ENCODE peak calls at places on chromosomes 2 and 18, in five cellular contexts. S, P, E, F and H are unnamed samples. For H3K4me1, the result is how much of the 10 kb centered on the place peaks cover.

GRCh38 chr18:50704541-50704940 is 115.3 kb downstream of the MRO start:
- DNase-seq in S (no peak), E (no peak), F (no peak), P (peak), H (no peak)

GRCh38 chr18:3579701-3580100 is 129.7 kb downstream of the TGIF1 start:
- DNase-seq in P (peak), S (no peak), F (no peak), E (no peak), H (no peak)

GRCh38 chr18:51405683-51406477 is 208.4 kb upstream of the MEX3C start:
- DNase-seq in P (no peak), F (no peak), E (no peak), S (no peak), H (no peak)

GRCh38 chr2:37323770-37324535 is 680 bp downstream of the PRKD3 start:
- DNase-seq in S (peak), P (peak), F (peak), E (peak), H (peak)

GRCh38 chr2:101999122-101999789 is 7.5 kb downstream of the IL1R2 start:
- DNase-seq in P (no peak), S (no peak), F (no peak), E (no peak), H (no peak)

GRCh38 chr2:118371500-118371899 is 283.2 kb downstream of the INSIG2 start:
- DNase-seq in E (no peak), F (no peak), S (peak), P (peak), H (no peak)

GRCh38 chr2:202149155-202149762 is 76.2 kb downstream of the KIAA2012 start:
- DNase-seq in S (peak), E (no peak), P (peak), F (peak), H (no peak)

GRCh38 chr18:13253786-13254755 is 35.5 kb downstream of the LDLRAD4 start:
- DNase-seq in P (no peak), S (no peak), F (no peak), E (no peak), H (no peak)

GRCh38 chr18:58596265-58596681 is 32.6 kb downstream of the ALPK2 start:
- DNase-seq in P (no peak), E (no peak), F (no peak), S (no peak), H (no peak)

GRCh38 chr18:79442508-79443221 is 46.9 kb downstream of the NFATC1 start:
- DNase-seq in S (no peak), P (peak), E (no peak), F (no peak), H (peak)

GRCh38 chr2:147438897-147439296 is 405.9 kb upstream of the ACVR2A start:
- DNase-seq in F (no peak), E (no peak), P (no peak), S (no peak), H (no peak)

GRCh38 chr18:42401131-42401673 is 446.2 kb downstream of the PIK3C3 start:
- DNase-seq in P (no peak), S (no peak), E (no peak), F (no peak), H (no peak)

GRCh38 chr18:54100920-54101319 is 123.5 kb downstream of the MBD2 start:
- DNase-seq in P (no peak), F (no peak), S (no peak), E (no peak), H (no peak)

GRCh38 chr2:26193578-26194231 is 20.8 kb downstream of the GAREM2 start:
- DNase-seq in E (no peak), F (no peak), P (no peak), S (no peak), H (no peak)

GRCh38 chr2:128313076-128313836 is 5.4 kb downstream of the HS6ST1 start:
- DNase-seq in S (peak), E (no peak), F (no peak), P (peak), H (peak)

GRCh38 chr2:24080721-24081120 is 3.9 kb downstream of the TP53I3 start:
- DNase-seq in E (no peak), P (no peak), S (no peak), F (no peak), H (no peak)

GRCh38 chr2:116545611-116546010 is 1268.9 kb upstream of the DDX18 start:
- DNase-seq in F (no peak), P (no peak), E (no peak), S (no peak), H (no peak)

GRCh38 chr2:66714651-66715050 is 279.7 kb downstream of the MEIS1 start:
- DNase-seq in E (no peak), F (no peak), S (no peak), P (no peak), H (no peak)

GRCh38 chr2:54632733-54633692 is 90.4 kb upstream of the EML6 start:
- DNase-seq in S (no peak), F (no peak), E (no peak), P (peak), H (no peak)

GRCh38 chr2:100142393-100142792 is at the start of gene AFF3:
- DNase-seq in E (peak), P (no peak), S (no peak), F (no peak), H (peak)

GRCh38 chr2:240155080-240156025 is 14.9 kb upstream of the OTOS start:
- DNase-seq in E (no peak), P (no peak), F (no peak), S (no peak), H (no peak)

GRCh38 chr2:225400060-225400511 is 576 bp downstream of the NYAP2 start:
- DNase-seq in P (peak), E (no peak), S (peak), F (no peak), H (peak)

GRCh38 chr2:177597759-177598158 is 205.2 kb downstream of the AGPS start:
- DNase-seq in S (no peak), F (peak), P (peak), E (no peak), H (no peak)

GRCh38 chr2:150476809-150477302 is 10.6 kb downstream of the RND3 start:
- DNase-seq in P (no peak), F (no peak), S (no peak), E (no peak), H (no peak)

GRCh38 chr2:55519908-55520885 is 679 bp downstream of the CFAP36 start:
- DNase-seq in E (peak), P (peak), S (no peak), F (no peak), H (no peak)

GRCh38 chr18:62264984-62265383 is 60.1 kb upstream of the TNFRSF11A start:
- DNase-seq in P (no peak), F (no peak), E (no peak), S (no peak), H (peak)

GRCh38 chr2:84844141-84844540 is 36.7 kb downstream of the TRABD2A start:
- DNase-seq in P (no peak), S (no peak), E (no peak), F (no peak), H (no peak)

GRCh38 chr2:200086911-200087310 is 131.5 kb downstream of the MAIP1 start:
- DNase-seq in P (no peak), S (no peak), E (no peak), F (no peak), H (no peak)

GRCh38 chr2:202687276-202687675 is 52.5 kb downstream of the FAM117B start:
- DNase-seq in P (no peak), S (no peak), F (no peak), E (no peak), H (no peak)

DNA sequence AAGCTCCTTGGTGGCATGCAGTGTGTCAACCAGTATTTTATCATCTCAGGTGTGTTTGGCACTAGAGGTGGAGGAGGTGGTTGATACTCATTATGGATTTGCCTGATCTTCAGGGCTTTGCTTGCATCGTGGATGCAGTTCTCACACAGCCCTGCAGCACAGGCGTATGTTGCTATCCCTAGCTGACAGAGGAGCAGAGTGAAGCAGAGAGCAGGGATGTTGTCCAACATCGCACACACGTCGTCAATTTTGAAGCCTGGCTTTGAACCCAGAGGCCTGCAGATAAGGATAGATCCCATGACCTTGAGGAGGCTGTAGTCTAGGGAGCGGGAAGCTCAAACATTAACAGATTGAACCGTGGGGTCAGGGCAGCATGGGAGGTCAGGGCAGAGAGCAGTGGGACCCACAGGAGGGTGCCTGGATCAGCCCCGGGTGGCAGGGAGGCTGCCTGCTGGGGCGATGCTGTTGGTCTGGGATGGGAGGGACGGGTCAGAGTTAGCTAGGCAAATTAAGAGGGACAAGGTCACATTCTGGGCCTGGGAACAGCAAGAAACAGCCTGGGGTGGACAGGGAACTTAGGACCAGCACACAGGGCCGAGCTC is 4.2 kb downstream of the RNF144A start:
- DNase-seq in P (no peak), S (no peak), E (no peak), F (no peak), H (no peak)
- H3K4me1 ChIP-seq in P (under half), S (under half), E (half or more), F (under half), H (half or more)

GRCh38 chr2:170671079-170671478 is 44.1 kb upstream of the SP5 start:
- DNase-seq in E (no peak), F (no peak), S (no peak), P (no peak), H (no peak)
- H3K4me1 ChIP-seq in E (under half), F (under half), S (under half), P (under half), H (under half)

GRCh38 chr2:207749873-207750272 is 19.8 kb downstream of the FZD5 start:
- DNase-seq in F (no peak), E (no peak), S (no peak), P (no peak), H (no peak)
- H3K4me1 ChIP-seq in F (under half), E (under half), S (under half), P (under half), H (under half)

GRCh38 chr18:21080576-21080975 is 31.0 kb downstream of the ROCK1 start:
- DNase-seq in S (no peak), P (no peak), E (no peak), F (no peak), H (no peak)

GRCh38 chr18:21073180-21073579 is 38.4 kb downstream of the ROCK1 start:
- DNase-seq in P (no peak), E (no peak), F (no peak), S (no peak), H (no peak)

GRCh38 chr18:21071071-21071470 is 40.5 kb downstream of the ROCK1 start:
- DNase-seq in S (no peak), P (no peak), F (no peak), E (no peak), H (no peak)

GRCh38 chr18:21069468-21069867 is 42.1 kb downstream of the ROCK1 start:
- DNase-seq in E (no peak), S (no peak), F (no peak), P (no peak), H (no peak)

DNA sequence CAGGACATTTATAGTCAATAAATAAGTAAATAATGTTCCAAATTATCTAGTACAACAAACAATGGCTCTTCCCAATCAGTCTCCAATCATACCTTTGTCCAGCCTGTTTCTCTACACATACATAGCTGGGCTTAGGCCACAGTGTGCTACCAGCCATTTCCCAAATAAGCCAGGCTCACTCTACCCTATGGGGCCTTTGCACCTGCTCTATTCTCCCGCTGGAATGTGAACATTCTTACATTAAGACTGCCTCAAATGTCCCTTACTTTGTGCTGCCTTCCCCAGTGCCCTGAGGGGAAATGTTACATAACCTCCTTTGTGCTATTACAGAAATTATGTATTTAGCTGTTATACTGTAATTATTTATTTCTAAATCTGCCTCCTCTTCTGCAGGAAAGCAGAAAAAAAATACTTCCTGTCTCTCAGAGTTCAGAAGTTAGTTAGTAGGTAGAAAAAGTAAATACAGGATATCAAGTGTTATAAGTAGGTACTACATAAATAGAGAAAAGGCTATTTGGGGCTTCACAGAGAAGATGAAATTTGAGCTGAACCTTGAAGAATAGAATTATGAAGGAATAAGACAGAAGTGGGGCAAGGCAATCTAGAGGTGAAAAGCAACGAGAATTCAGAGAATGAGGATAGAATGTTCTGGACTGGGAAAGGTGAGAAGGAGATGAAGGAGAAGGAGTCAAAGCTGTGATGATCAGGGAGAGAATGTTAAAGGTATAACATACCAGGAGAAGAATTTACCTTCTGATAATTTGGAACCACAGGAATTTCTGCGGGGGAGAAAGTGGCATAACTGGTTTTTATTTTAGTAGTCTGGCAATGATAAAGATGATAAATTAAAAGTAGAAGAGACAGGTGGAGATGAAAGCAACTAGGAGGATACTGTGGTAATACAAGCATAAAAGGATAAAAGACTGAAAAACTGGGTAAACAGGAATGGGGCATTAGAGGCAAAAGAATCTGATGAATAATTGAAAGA is 37.0 kb downstream of the ROCK1 start:
- DNase-seq in P (no peak), E (no peak), F (no peak), S (no peak), H (no peak)
- H3K4me1 ChIP-seq in P (under half), E (half or more), F (under half), S (under half), H (under half)

GRCh38 chr2:28085183-28085582 is 194.7 kb downstream of the BABAM2 start:
- DNase-seq in F (no peak), P (no peak), S (no peak), E (no peak), H (no peak)
- H3K4me1 ChIP-seq in F (under half), P (under half), S (under half), E (under half), H (under half)

GRCh38 chr18:55579888-55580287 is 8.1 kb downstream of the TCF4 start:
- DNase-seq in P (peak), F (no peak), S (no peak), E (no peak), H (no peak)
- H3K4me1 ChIP-seq in P (under half), F (under half), S (under half), E (under half), H (under half)